ENCODE peak calls at places on chromosomes 5 and 9, in six cellular contexts. One of them, this sample, is unnamed.
A peak's percentile ranks its signal among the peaks of the same experiment; 100 is the strongest.

GRCh38 chr5:159410480-159410879 is 80.2 kb upstream of the IL12B start:
- DNase-seq in fibroblast of lung: no peak
- DNase-seq in thoracic aorta: no peak
- DNase-seq in tibial artery: no peak
- DNase-seq in left ventricle myocardium inferior: no peak
- DNase-seq in IMR-90: no peak
- DNase-seq in this sample: no peak

GRCh38 chr5:83608122-83608521 is 112.5 kb downstream of the HAPLN1 start:
- DNase-seq in tibial artery: no peak
- DNase-seq in thoracic aorta: no peak
- DNase-seq in left ventricle myocardium inferior: no peak
- DNase-seq in fibroblast of lung: peak; percentile 50
- DNase-seq in IMR-90: peak; percentile 40
- DNase-seq in this sample: no peak

GRCh38 chr9:76898786-76899185 is 7.1 kb downstream of the PRUNE2 start:
- DNase-seq in IMR-90: no peak
- DNase-seq in thoracic aorta: no peak
- DNase-seq in tibial artery: no peak
- DNase-seq in left ventricle myocardium inferior: no peak
- DNase-seq in fibroblast of lung: no peak
- DNase-seq in this sample: no peak

GRCh38 chr5:143134900-143135299 is 268.6 kb downstream of the NR3C1 start:
- DNase-seq in thoracic aorta: no peak
- DNase-seq in left ventricle myocardium inferior: no peak
- DNase-seq in tibial artery: no peak
- DNase-seq in fibroblast of lung: no peak
- DNase-seq in IMR-90: peak; percentile 59
- DNase-seq in this sample: no peak

GRCh38 chr9:96495341-96495740 is 45.4 kb downstream of the HABP4 start:
- DNase-seq in IMR-90: peak; percentile 95
- DNase-seq in thoracic aorta: no peak
- DNase-seq in tibial artery: no peak
- DNase-seq in fibroblast of lung: peak; percentile 91
- DNase-seq in left ventricle myocardium inferior: no peak
- DNase-seq in this sample: no peak

GRCh38 chr5:120848883-120849282 is 384.8 kb downstream of the PRR16 start:
- DNase-seq in fibroblast of lung: no peak
- DNase-seq in IMR-90: no peak
- DNase-seq in left ventricle myocardium inferior: no peak
- DNase-seq in tibial artery: no peak
- DNase-seq in thoracic aorta: no peak
- DNase-seq in this sample: no peak

GRCh38 chr5:72194846-72195245 is 87.6 kb downstream of the MAP1B start:
- DNase-seq in left ventricle myocardium inferior: no peak
- DNase-seq in fibroblast of lung: no peak
- DNase-seq in thoracic aorta: no peak
- DNase-seq in IMR-90: no peak
- DNase-seq in tibial artery: no peak
- DNase-seq in this sample: no peak

GRCh38 chr5:157294692-157295091 is 28.8 kb downstream of the CYFIP2 start:
- DNase-seq in tibial artery: no peak
- DNase-seq in left ventricle myocardium inferior: no peak
- DNase-seq in fibroblast of lung: no peak
- DNase-seq in IMR-90: no peak
- DNase-seq in thoracic aorta: no peak
- DNase-seq in this sample: no peak

GRCh38 chr9:126146254-126147145 is 180.1 kb upstream of the MVB12B start:
- DNase-seq in IMR-90: no peak
- DNase-seq in thoracic aorta: no peak
- DNase-seq in left ventricle myocardium inferior: no peak
- DNase-seq in tibial artery: no peak
- DNase-seq in fibroblast of lung: no peak
- DNase-seq in this sample: no peak

GRCh38 chr5:77993141-77993540 is 217.0 kb upstream of the TBCA start:
- DNase-seq in IMR-90: no peak
- DNase-seq in thoracic aorta: no peak
- DNase-seq in left ventricle myocardium inferior: no peak
- DNase-seq in fibroblast of lung: no peak
- DNase-seq in tibial artery: no peak
- DNase-seq in this sample: no peak

GRCh38 chr5:102089883-102090282 is 206.2 kb downstream of the SLCO4C1 start:
- DNase-seq in thoracic aorta: no peak
- DNase-seq in IMR-90: no peak
- DNase-seq in tibial artery: no peak
- DNase-seq in fibroblast of lung: no peak
- DNase-seq in left ventricle myocardium inferior: no peak
- DNase-seq in this sample: no peak

DNA sequence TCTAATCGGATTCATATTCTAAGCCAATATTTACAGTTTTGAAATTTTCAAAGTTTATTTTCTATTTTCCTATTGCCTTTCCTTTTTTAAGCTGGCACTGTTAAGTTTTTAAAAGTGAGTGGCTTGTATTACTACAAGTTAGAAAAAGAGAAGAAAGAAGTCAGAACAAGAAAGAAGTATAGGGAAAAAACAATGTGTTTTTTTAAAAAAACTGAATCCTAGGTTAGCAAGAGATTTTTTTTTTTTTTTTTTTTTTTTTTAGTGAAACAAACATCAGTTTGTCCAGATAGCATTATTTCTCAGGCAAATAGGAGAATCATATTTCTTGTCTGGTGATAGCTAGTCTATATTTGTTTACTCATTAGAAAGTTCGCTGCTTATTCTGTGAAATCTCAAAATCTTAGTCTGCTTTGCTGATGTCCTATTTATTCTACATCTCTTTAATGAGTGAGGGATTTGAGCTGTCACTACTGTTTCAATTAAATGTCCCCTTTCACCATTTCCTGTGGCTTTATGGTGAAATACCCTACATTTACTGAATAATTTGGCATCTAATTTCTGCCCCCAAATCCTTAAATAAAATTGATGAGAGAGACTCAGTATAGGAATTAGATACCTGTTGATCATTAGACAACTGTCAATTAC is 19.1 kb upstream of the LMNB1 start:
- DNase-seq in IMR-90: no peak
- DNase-seq in thoracic aorta: no peak
- DNase-seq in fibroblast of lung: no peak
- DNase-seq in tibial artery: no peak
- DNase-seq in left ventricle myocardium inferior: no peak
- DNase-seq in this sample: no peak
- TF ChIP-seq CTCF in IMR-90: no peak
- TF ChIP-seq CTCF in thoracic aorta: no peak
- TF ChIP-seq CTCF in fibroblast of lung: no peak
- TF ChIP-seq CTCF in tibial artery: no peak
- TF ChIP-seq CTCF in left ventricle myocardium inferior: no peak
- TF ChIP-seq CTCF in this sample: no peak

GRCh38 chr5:150496534-150496933 is 11.4 kb upstream of the NDST1 start:
- DNase-seq in tibial artery: no peak
- DNase-seq in fibroblast of lung: no peak
- DNase-seq in left ventricle myocardium inferior: no peak
- DNase-seq in thoracic aorta: no peak
- DNase-seq in IMR-90: no peak
- DNase-seq in this sample: no peak
- H3K27ac ChIP-seq in tibial artery: peak overlapping the region; percentile 73
- H3K27ac ChIP-seq in fibroblast of lung: peak overlapping the region; percentile 92
- H3K27ac ChIP-seq in left ventricle myocardium inferior: peak overlapping the region; percentile 90
- H3K27ac ChIP-seq in thoracic aorta: peak overlapping the region; percentile 32
- H3K27ac ChIP-seq in IMR-90: peak overlapping the region; percentile 78
- H3K27ac ChIP-seq in this sample: peak overlapping the region; percentile 38

GRCh38 chr9:129866373-129867137 is 31.3 kb downstream of the USP20 start:
- DNase-seq in fibroblast of lung: no peak
- DNase-seq in IMR-90: no peak
- DNase-seq in left ventricle myocardium inferior: no peak
- DNase-seq in thoracic aorta: no peak
- DNase-seq in tibial artery: no peak
- DNase-seq in this sample: no peak

GRCh38 chr9:129867138-129868032 is 32.1 kb downstream of the USP20 start:
- DNase-seq in left ventricle myocardium inferior: no peak
- DNase-seq in fibroblast of lung: no peak
- DNase-seq in IMR-90: no peak
- DNase-seq in thoracic aorta: no peak
- DNase-seq in tibial artery: no peak
- DNase-seq in this sample: no peak

GRCh38 chr9:129863059-129863690 is 27.9 kb downstream of the USP20 start:
- DNase-seq in fibroblast of lung: peak; percentile 61
- DNase-seq in thoracic aorta: no peak
- DNase-seq in left ventricle myocardium inferior: no peak
- DNase-seq in tibial artery: no peak
- DNase-seq in IMR-90: peak; percentile 81
- DNase-seq in this sample: peak; percentile 87

GRCh38 chr9:129865668-129866320 is 30.5 kb downstream of the USP20 start:
- DNase-seq in tibial artery: no peak
- DNase-seq in thoracic aorta: no peak
- DNase-seq in left ventricle myocardium inferior: no peak
- DNase-seq in fibroblast of lung: no peak
- DNase-seq in IMR-90: no peak
- DNase-seq in this sample: no peak

GRCh38 chr9:129864991-129865647 is 29.9 kb downstream of the USP20 start:
- DNase-seq in left ventricle myocardium inferior: no peak
- DNase-seq in tibial artery: no peak
- DNase-seq in IMR-90: no peak
- DNase-seq in fibroblast of lung: no peak
- DNase-seq in thoracic aorta: no peak
- DNase-seq in this sample: no peak
- H3K4me1 ChIP-seq in left ventricle myocardium inferior: peaks cover 6% of the 10 kb centered on the region
- H3K4me1 ChIP-seq in tibial artery: no peaks in the 10 kb centered on the region
- H3K4me1 ChIP-seq in IMR-90: no peaks in the 10 kb centered on the region
- H3K4me1 ChIP-seq in fibroblast of lung: no peaks in the 10 kb centered on the region
- H3K4me1 ChIP-seq in thoracic aorta: no peaks in the 10 kb centered on the region
- H3K4me1 ChIP-seq in this sample: peaks cover 11% of the 10 kb centered on the region

GRCh38 chr9:32550046-32550608 is 2.0 kb upstream of the SMIM27 start:
- DNase-seq in thoracic aorta: no peak
- DNase-seq in tibial artery: no peak
- DNase-seq in fibroblast of lung: peak; percentile 41
- DNase-seq in IMR-90: peak; percentile 53
- DNase-seq in left ventricle myocardium inferior: no peak
- DNase-seq in this sample: no peak

GRCh38 chr9:32550609-32551490 is 1.3 kb upstream of the SMIM27 start:
- DNase-seq in tibial artery: peak; percentile 94
- DNase-seq in IMR-90: peak; percentile 91
- DNase-seq in fibroblast of lung: peak; percentile 94
- DNase-seq in left ventricle myocardium inferior: peak; percentile 94
- DNase-seq in thoracic aorta: peak; percentile 82
- DNase-seq in this sample: peak; percentile 61

GRCh38 chr9:32551491-32552049 is 557 bp upstream of the SMIM27 start:
- DNase-seq in thoracic aorta: no peak
- DNase-seq in fibroblast of lung: peak; percentile 29
- DNase-seq in left ventricle myocardium inferior: no peak
- DNase-seq in IMR-90: peak; percentile 36
- DNase-seq in tibial artery: peak; percentile 28
- DNase-seq in this sample: no peak

GRCh38 chr9:32554107-32554506 is 1.7 kb upstream of the TOPORS start:
- DNase-seq in left ventricle myocardium inferior: no peak
- DNase-seq in thoracic aorta: no peak
- DNase-seq in tibial artery: no peak
- DNase-seq in fibroblast of lung: peak; percentile 41
- DNase-seq in IMR-90: peak; percentile 29
- DNase-seq in this sample: no peak

DNA sequence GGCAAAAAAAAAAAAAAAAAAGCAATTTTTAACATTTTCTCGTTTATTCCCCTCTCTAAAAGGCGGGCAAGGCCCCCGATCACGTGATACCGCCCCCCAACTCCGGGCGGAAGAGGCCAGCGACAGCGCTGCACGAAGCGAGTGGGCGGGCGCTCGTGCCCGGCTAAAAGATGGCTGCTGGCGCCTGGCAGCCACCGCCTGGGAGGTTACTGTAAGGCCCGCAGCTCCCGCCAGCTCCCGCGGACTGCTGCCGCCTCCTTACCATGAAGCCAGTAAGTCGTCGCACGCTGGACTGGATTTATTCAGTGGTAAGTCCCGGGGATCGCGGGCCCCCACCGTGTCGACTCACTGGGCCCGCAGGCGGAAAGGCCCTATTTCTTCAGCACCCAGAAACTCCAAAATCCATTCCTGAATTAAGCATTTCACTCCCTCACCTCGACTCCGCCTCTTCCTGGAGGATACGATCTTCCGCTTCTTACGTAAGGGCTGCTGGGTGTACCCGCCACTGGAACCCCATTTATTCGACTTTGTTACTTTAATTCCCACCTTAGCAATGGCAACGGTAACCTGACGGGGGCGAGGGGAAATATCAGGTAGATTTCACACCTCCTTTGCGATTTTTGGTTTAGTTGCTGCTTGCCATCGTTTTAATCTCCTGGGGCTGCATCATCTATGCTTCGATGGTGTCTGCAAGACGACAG is at the start of the genes SMIM27 and TOPORS:
- DNase-seq in tibial artery: peak; percentile 89
- DNase-seq in thoracic aorta: peak; percentile 46
- DNase-seq in fibroblast of lung: peak; percentile 90
- DNase-seq in left ventricle myocardium inferior: peak; percentile 91
- DNase-seq in IMR-90: peak; percentile 88
- DNase-seq in this sample: peak; percentile 88
- TF ChIP-seq CTCF in tibial artery: no peak
- TF ChIP-seq CTCF in thoracic aorta: no peak
- TF ChIP-seq CTCF in fibroblast of lung: no peak
- TF ChIP-seq CTCF in left ventricle myocardium inferior: peak; percentile 7
- TF ChIP-seq CTCF in IMR-90: no peak
- TF ChIP-seq CTCF in this sample: no peak

DNA sequence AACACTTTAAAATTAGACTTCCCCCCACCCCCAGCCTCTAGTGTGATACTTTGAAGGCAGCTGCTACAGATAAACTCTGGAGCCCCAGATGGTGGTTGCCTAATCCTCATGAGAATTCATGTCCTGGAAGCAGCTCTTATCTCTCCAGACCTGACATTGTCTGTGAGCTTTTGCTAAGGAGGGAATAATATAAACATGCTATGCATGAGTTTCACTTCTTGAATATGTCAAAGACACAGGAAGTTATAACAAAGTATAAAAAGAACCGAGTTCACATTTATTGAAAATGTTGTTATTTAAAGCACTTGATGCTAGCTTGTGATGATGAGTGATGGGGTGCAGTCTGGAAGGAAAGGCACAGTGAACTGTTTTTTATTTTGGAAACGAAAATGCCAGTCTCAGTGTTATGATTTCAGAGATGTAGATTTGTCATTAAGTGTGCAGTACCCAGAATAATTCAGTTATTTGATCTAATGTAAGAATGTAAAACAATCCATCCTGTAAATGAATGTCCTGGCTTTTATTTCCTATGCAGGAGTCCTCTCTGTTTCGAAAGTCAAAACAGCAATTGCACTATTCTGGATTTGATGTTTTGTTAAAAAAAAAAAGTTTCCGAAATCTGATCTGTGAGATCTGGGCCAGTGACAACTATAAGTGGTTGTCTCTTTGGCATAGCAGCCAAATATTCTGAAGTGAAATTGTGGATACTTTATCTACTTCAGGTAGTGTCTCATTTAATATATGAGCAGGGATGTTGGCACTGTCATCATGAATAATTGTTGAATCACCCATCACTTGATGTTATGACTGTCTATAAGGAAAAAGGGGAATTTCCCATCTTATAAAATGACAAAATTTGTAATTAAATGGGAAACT is 77.0 kb downstream of the ZCCHC7 start:
- DNase-seq in left ventricle myocardium inferior: no peak
- DNase-seq in IMR-90: peak; percentile 77
- DNase-seq in fibroblast of lung: peak; percentile 45
- DNase-seq in tibial artery: no peak
- DNase-seq in thoracic aorta: no peak
- DNase-seq in this sample: peak; percentile 54
- H3K27ac ChIP-seq in left ventricle myocardium inferior: no peak overlapping the region
- H3K27ac ChIP-seq in IMR-90: no peak overlapping the region
- H3K27ac ChIP-seq in fibroblast of lung: no peak overlapping the region
- H3K27ac ChIP-seq in tibial artery: no peak overlapping the region
- H3K27ac ChIP-seq in thoracic aorta: no peak overlapping the region
- H3K27ac ChIP-seq in this sample: peak overlapping the region; percentile 86

This sample was measured in foreskin keratinocyte.